ENCODE peak calls at places on chromosomes 16 and 17, in nine cellular contexts. G is psoas muscle; I is left ventricle myocardium inferior; E is ovary; L is ascending aorta; T is uterus; C is CD4-positive, CD25-positive, alpha-beta regulatory T cell; Q is GM23248; S is stomach. N is an unnamed sample. For H3K4me1, the result is how much of the 10 kb centered on the place peaks cover.

GRCh38 chr17:44878627-44879221 is 20.5 kb downstream of the EFTUD2 start:
- DNase-seq in G (no peak), I (no peak), E (no peak), L (no peak), T (peak), C (peak), Q (peak), S (no peak), N (no peak)

GRCh38 chr16:87560428-87561199 is 41.7 kb upstream of the JPH3 start:
- DNase-seq in G (peak), I (peak), E (peak), L (no peak), T (no peak), C (no peak), Q (peak), S (peak), N (peak)

GRCh38 chr17:80119839-80120238 is 18.5 kb downstream of the GAA start:
- DNase-seq in G (no peak), I (no peak), E (no peak), L (no peak), T (no peak), C (no peak), Q (no peak), S (no peak), N (no peak)

GRCh38 chr16:22898874-22899348 is 84.9 kb downstream of the HS3ST2 start:
- DNase-seq in G (peak), I (peak), E (peak), L (peak), T (peak), C (no peak), Q (peak), S (peak), N (peak)

GRCh38 chr16:4699030-4699556 is 5.7 kb downstream of the NUDT16L1 start:
- DNase-seq in G (peak), I (no peak), E (no peak), L (no peak), T (no peak), C (no peak), Q (no peak), S (no peak), N (no peak)

GRCh38 chr17:75565066-75565465 is 22.5 kb upstream of the MYO15B start:
- DNase-seq in G (no peak), I (no peak), E (no peak), L (no peak), T (no peak), C (no peak), Q (peak), S (no peak), N (no peak)

GRCh38 chr16:19245326-19245925 is 40.1 kb upstream of the CLEC19A start:
- DNase-seq in G (no peak), I (no peak), E (no peak), L (no peak), T (no peak), C (no peak), Q (no peak), S (peak), N (no peak)

GRCh38 chr17:80663783-80664206 is 119.2 kb downstream of the RPTOR start:
- DNase-seq in G (peak), I (no peak), E (peak), L (no peak), T (peak), C (peak), Q (peak), S (no peak), N (no peak)

GRCh38 chr16:20938426-20938825 is 37.9 kb downstream of the LYRM1 start:
- DNase-seq in G (no peak), I (no peak), E (no peak), L (no peak), T (no peak), C (no peak), Q (peak), S (no peak), N (no peak)

GRCh38 chr17:61927211-61928100 is at the start of gene INTS2:
- DNase-seq in G (peak), I (peak), E (peak), L (peak), T (peak), C (peak), Q (peak), S (peak), N (peak)

GRCh38 chr17:27535975-27536374 is 79.7 kb downstream of the KSR1 start:
- DNase-seq in G (no peak), I (no peak), E (no peak), L (no peak), T (no peak), C (no peak), Q (peak), S (no peak), N (no peak)

GRCh38 chr17:74862108-74862901 is 2.6 kb upstream of the GRIN2C start:
- DNase-seq in G (peak), I (peak), E (peak), L (peak), T (peak), C (peak), Q (peak), S (peak), N (peak)

GRCh38 chr17:42174126-42174783 is 6.7 kb downstream of the KCNH4 start:
- DNase-seq in G (no peak), I (no peak), E (no peak), L (no peak), T (no peak), C (no peak), Q (no peak), S (no peak), N (no peak)

GRCh38 chr17:9676742-9677387 is 31.5 kb downstream of the USP43 start:
- DNase-seq in G (no peak), I (no peak), E (no peak), L (no peak), T (no peak), C (no peak), Q (peak), S (no peak), N (no peak)

GRCh38 chr17:6126768-6127167 is 56.6 kb downstream of the WSCD1 start:
- DNase-seq in G (no peak), I (no peak), E (no peak), L (no peak), T (no peak), C (no peak), Q (no peak), S (no peak), N (no peak)

GRCh38 chr17:35297666-35298065 is 54.8 kb downstream of the SLFN5 start:
- DNase-seq in G (no peak), I (no peak), E (no peak), L (no peak), T (no peak), C (no peak), Q (peak), S (no peak), N (no peak)
- H3K4me3 ChIP-seq in G (no peak), I (no peak), E (no peak), L (no peak), T (no peak), C (no peak), Q (no peak), S (no peak), N (no peak)

GRCh38 chr16:83907926-83908325 is 9.0 kb downstream of the MLYCD start:
- DNase-seq in G (no peak), I (no peak), E (no peak), L (no peak), T (no peak), C (no peak), Q (no peak), S (no peak), N (no peak)

GRCh38 chr16:83907111-83907510 is 8.2 kb downstream of the MLYCD start:
- DNase-seq in G (no peak), I (no peak), E (no peak), L (no peak), T (no peak), C (no peak), Q (no peak), S (no peak), N (no peak)

GRCh38 chr16:83908798-83909197 is 9.9 kb downstream of the MLYCD start:
- DNase-seq in G (no peak), I (no peak), E (no peak), L (no peak), T (no peak), C (no peak), Q (no peak), S (no peak), N (no peak)

GRCh38 chr16:83903739-83904138 is 4.8 kb downstream of the MLYCD start:
- DNase-seq in G (peak), I (peak), E (peak), L (no peak), T (no peak), C (no peak), Q (peak), S (no peak), N (peak)

GRCh38 chr16:83906690-83907089 is 7.8 kb downstream of the MLYCD start:
- DNase-seq in G (no peak), I (no peak), E (no peak), L (no peak), T (no peak), C (no peak), Q (no peak), S (no peak), N (no peak)
- H3K4me1 ChIP-seq in G (half or more), I (half or more), E (under half), L (under half), T (under half), C (under half), Q (under half), S (under half), N (half or more)

GRCh38 chr17:37025847-37026533 is 77.2 kb downstream of the AATF start:
- DNase-seq in G (no peak), I (no peak), E (no peak), L (no peak), T (no peak), C (peak), Q (no peak), S (no peak), N (no peak)
- H3K27ac ChIP-seq in G (no peak), I (no peak), E (no peak), L (no peak), T (no peak), C (no peak), Q (no peak), S (no peak), N (no peak)

GRCh38 chr17:64261422-64262124 is 1.5 kb downstream of the TEX2 start:
- DNase-seq in G (no peak), I (no peak), E (no peak), L (no peak), T (no peak), C (no peak), Q (no peak), S (no peak), N (no peak)
- H3K4me3 ChIP-seq in G (peak), I (peak), E (peak), L (peak), T (peak), C (peak), Q (peak), S (peak), N (peak)

GRCh38 chr16:84660973-84661372 is 12.7 kb downstream of the KLHL36 start:
- DNase-seq in G (no peak), I (no peak), E (no peak), L (no peak), T (no peak), C (no peak), Q (peak), S (no peak), N (no peak)
- H3K4me1 ChIP-seq in G (under half), I (under half), E (under half), L (under half), T (under half), C (under half), Q (under half), S (under half), N (under half)